ENCODE peak calls at places on chromosomes 3 and 15, in ten cellular contexts. One of them, this sample, is unnamed.

GRCh38 chr3:73787620-73788019 is 162.9 kb upstream of the PDZRN3 start:
- DNase-seq in HT1080: no peak
- DNase-seq in nephron progenitor cell: no peak
- DNase-seq in posterior cingulate gyrus: no peak
- DNase-seq in osteocyte: no peak
- DNase-seq in activated CD4-positive, alpha-beta T cell treated with anti-CD3 and anti-CD28 coated beads for 24 hours: no peak
- DNase-seq in spleen: no peak
- DNase-seq in activated CD8-positive, alpha-beta memory T cell treated with anti-CD3 and anti-CD28 coated beads for 48 hours: no peak
- DNase-seq in stimulated activated CD8-positive, alpha-beta memory T cell treated with anti-CD3 and anti-CD28 coated beads, Interleukin-12 subunit alpha, Interleukin-12 subunit beta, amount 100 ng/mL, for 4 hours: no peak
- DNase-seq in thoracic aorta: no peak
- DNase-seq in this sample: no peak

GRCh38 chr3:9500108-9501050 is 53.2 kb downstream of the LHFPL4 start:
- DNase-seq in HT1080: peak
- DNase-seq in nephron progenitor cell: peak
- DNase-seq in posterior cingulate gyrus: peak
- DNase-seq in osteocyte: peak
- DNase-seq in activated CD4-positive, alpha-beta T cell treated with anti-CD3 and anti-CD28 coated beads for 24 hours: peak
- DNase-seq in spleen: peak
- DNase-seq in activated CD8-positive, alpha-beta memory T cell treated with anti-CD3 and anti-CD28 coated beads for 48 hours: peak
- DNase-seq in stimulated activated CD8-positive, alpha-beta memory T cell treated with anti-CD3 and anti-CD28 coated beads, Interleukin-12 subunit alpha, Interleukin-12 subunit beta, amount 100 ng/mL, for 4 hours: no peak
- DNase-seq in thoracic aorta: no peak
- DNase-seq in this sample: peak

GRCh38 chr15:91482799-91483198 is 370.7 kb upstream of the SLCO3A1 start:
- DNase-seq in HT1080: no peak
- DNase-seq in nephron progenitor cell: no peak
- DNase-seq in posterior cingulate gyrus: no peak
- DNase-seq in osteocyte: no peak
- DNase-seq in activated CD4-positive, alpha-beta T cell treated with anti-CD3 and anti-CD28 coated beads for 24 hours: no peak
- DNase-seq in spleen: no peak
- DNase-seq in activated CD8-positive, alpha-beta memory T cell treated with anti-CD3 and anti-CD28 coated beads for 48 hours: no peak
- DNase-seq in stimulated activated CD8-positive, alpha-beta memory T cell treated with anti-CD3 and anti-CD28 coated beads, Interleukin-12 subunit alpha, Interleukin-12 subunit beta, amount 100 ng/mL, for 4 hours: no peak
- DNase-seq in thoracic aorta: no peak
- DNase-seq in this sample: no peak

GRCh38 chr15:80494311-80494710 is 90.1 kb downstream of the ARNT2 start:
- DNase-seq in HT1080: peak
- DNase-seq in nephron progenitor cell: no peak
- DNase-seq in posterior cingulate gyrus: no peak
- DNase-seq in osteocyte: no peak
- DNase-seq in activated CD4-positive, alpha-beta T cell treated with anti-CD3 and anti-CD28 coated beads for 24 hours: no peak
- DNase-seq in spleen: no peak
- DNase-seq in activated CD8-positive, alpha-beta memory T cell treated with anti-CD3 and anti-CD28 coated beads for 48 hours: no peak
- DNase-seq in stimulated activated CD8-positive, alpha-beta memory T cell treated with anti-CD3 and anti-CD28 coated beads, Interleukin-12 subunit alpha, Interleukin-12 subunit beta, amount 100 ng/mL, for 4 hours: no peak
- DNase-seq in thoracic aorta: no peak
- DNase-seq in this sample: peak

GRCh38 chr3:123907720-123908119 is 23.6 kb upstream of the MYLK start:
- DNase-seq in HT1080: no peak
- DNase-seq in nephron progenitor cell: no peak
- DNase-seq in posterior cingulate gyrus: no peak
- DNase-seq in osteocyte: no peak
- DNase-seq in activated CD4-positive, alpha-beta T cell treated with anti-CD3 and anti-CD28 coated beads for 24 hours: no peak
- DNase-seq in spleen: no peak
- DNase-seq in activated CD8-positive, alpha-beta memory T cell treated with anti-CD3 and anti-CD28 coated beads for 48 hours: no peak
- DNase-seq in stimulated activated CD8-positive, alpha-beta memory T cell treated with anti-CD3 and anti-CD28 coated beads, Interleukin-12 subunit alpha, Interleukin-12 subunit beta, amount 100 ng/mL, for 4 hours: no peak
- DNase-seq in thoracic aorta: no peak
- DNase-seq in this sample: no peak

GRCh38 chr15:39494462-39494861 is 86.4 kb upstream of the THBS1 start:
- DNase-seq in HT1080: no peak
- DNase-seq in nephron progenitor cell: no peak
- DNase-seq in posterior cingulate gyrus: no peak
- DNase-seq in osteocyte: no peak
- DNase-seq in activated CD4-positive, alpha-beta T cell treated with anti-CD3 and anti-CD28 coated beads for 24 hours: no peak
- DNase-seq in spleen: no peak
- DNase-seq in activated CD8-positive, alpha-beta memory T cell treated with anti-CD3 and anti-CD28 coated beads for 48 hours: no peak
- DNase-seq in stimulated activated CD8-positive, alpha-beta memory T cell treated with anti-CD3 and anti-CD28 coated beads, Interleukin-12 subunit alpha, Interleukin-12 subunit beta, amount 100 ng/mL, for 4 hours: no peak
- DNase-seq in thoracic aorta: no peak
- DNase-seq in this sample: no peak

GRCh38 chr3:106862067-106862466 is 515.2 kb upstream of the CCDC54 start:
- DNase-seq in HT1080: peak
- DNase-seq in nephron progenitor cell: no peak
- DNase-seq in posterior cingulate gyrus: no peak
- DNase-seq in osteocyte: no peak
- DNase-seq in activated CD4-positive, alpha-beta T cell treated with anti-CD3 and anti-CD28 coated beads for 24 hours: no peak
- DNase-seq in spleen: no peak
- DNase-seq in activated CD8-positive, alpha-beta memory T cell treated with anti-CD3 and anti-CD28 coated beads for 48 hours: no peak
- DNase-seq in stimulated activated CD8-positive, alpha-beta memory T cell treated with anti-CD3 and anti-CD28 coated beads, Interleukin-12 subunit alpha, Interleukin-12 subunit beta, amount 100 ng/mL, for 4 hours: no peak
- DNase-seq in thoracic aorta: no peak
- DNase-seq in this sample: peak

GRCh38 chr3:86991840-86992430 is 986 bp upstream of the VGLL3 start:
- DNase-seq in HT1080: no peak
- DNase-seq in nephron progenitor cell: no peak
- DNase-seq in posterior cingulate gyrus: no peak
- DNase-seq in osteocyte: no peak
- DNase-seq in activated CD4-positive, alpha-beta T cell treated with anti-CD3 and anti-CD28 coated beads for 24 hours: no peak
- DNase-seq in spleen: no peak
- DNase-seq in activated CD8-positive, alpha-beta memory T cell treated with anti-CD3 and anti-CD28 coated beads for 48 hours: no peak
- DNase-seq in stimulated activated CD8-positive, alpha-beta memory T cell treated with anti-CD3 and anti-CD28 coated beads, Interleukin-12 subunit alpha, Interleukin-12 subunit beta, amount 100 ng/mL, for 4 hours: no peak
- DNase-seq in thoracic aorta: no peak
- DNase-seq in this sample: peak

GRCh38 chr15:34941181-34941580 is 28.4 kb downstream of the AQR start:
- DNase-seq in HT1080: no peak
- DNase-seq in nephron progenitor cell: no peak
- DNase-seq in posterior cingulate gyrus: no peak
- DNase-seq in osteocyte: no peak
- DNase-seq in activated CD4-positive, alpha-beta T cell treated with anti-CD3 and anti-CD28 coated beads for 24 hours: no peak
- DNase-seq in spleen: no peak
- DNase-seq in activated CD8-positive, alpha-beta memory T cell treated with anti-CD3 and anti-CD28 coated beads for 48 hours: no peak
- DNase-seq in stimulated activated CD8-positive, alpha-beta memory T cell treated with anti-CD3 and anti-CD28 coated beads, Interleukin-12 subunit alpha, Interleukin-12 subunit beta, amount 100 ng/mL, for 4 hours: no peak
- DNase-seq in thoracic aorta: no peak
- DNase-seq in this sample: no peak

GRCh38 chr15:46280753-46281521 is 646.1 kb downstream of the SQOR start:
- DNase-seq in HT1080: peak
- DNase-seq in nephron progenitor cell: no peak
- DNase-seq in posterior cingulate gyrus: no peak
- DNase-seq in osteocyte: no peak
- DNase-seq in activated CD4-positive, alpha-beta T cell treated with anti-CD3 and anti-CD28 coated beads for 24 hours: no peak
- DNase-seq in spleen: no peak
- DNase-seq in activated CD8-positive, alpha-beta memory T cell treated with anti-CD3 and anti-CD28 coated beads for 48 hours: no peak
- DNase-seq in stimulated activated CD8-positive, alpha-beta memory T cell treated with anti-CD3 and anti-CD28 coated beads, Interleukin-12 subunit alpha, Interleukin-12 subunit beta, amount 100 ng/mL, for 4 hours: no peak
- DNase-seq in thoracic aorta: no peak
- DNase-seq in this sample: peak

GRCh38 chr3:100891033-100891432 is 102.2 kb downstream of the ABI3BP start:
- DNase-seq in HT1080: peak
- DNase-seq in nephron progenitor cell: no peak
- DNase-seq in posterior cingulate gyrus: no peak
- DNase-seq in osteocyte: no peak
- DNase-seq in activated CD4-positive, alpha-beta T cell treated with anti-CD3 and anti-CD28 coated beads for 24 hours: no peak
- DNase-seq in spleen: no peak
- DNase-seq in activated CD8-positive, alpha-beta memory T cell treated with anti-CD3 and anti-CD28 coated beads for 48 hours: no peak
- DNase-seq in stimulated activated CD8-positive, alpha-beta memory T cell treated with anti-CD3 and anti-CD28 coated beads, Interleukin-12 subunit alpha, Interleukin-12 subunit beta, amount 100 ng/mL, for 4 hours: no peak
- DNase-seq in thoracic aorta: no peak
- DNase-seq in this sample: no peak

GRCh38 chr3:10453764-10454163 is 51.6 kb downstream of the ATP2B2 start:
- DNase-seq in HT1080: no peak
- DNase-seq in nephron progenitor cell: no peak
- DNase-seq in posterior cingulate gyrus: no peak
- DNase-seq in osteocyte: no peak
- DNase-seq in activated CD4-positive, alpha-beta T cell treated with anti-CD3 and anti-CD28 coated beads for 24 hours: no peak
- DNase-seq in spleen: no peak
- DNase-seq in activated CD8-positive, alpha-beta memory T cell treated with anti-CD3 and anti-CD28 coated beads for 48 hours: no peak
- DNase-seq in stimulated activated CD8-positive, alpha-beta memory T cell treated with anti-CD3 and anti-CD28 coated beads, Interleukin-12 subunit alpha, Interleukin-12 subunit beta, amount 100 ng/mL, for 4 hours: no peak
- DNase-seq in thoracic aorta: no peak
- DNase-seq in this sample: no peak

GRCh38 chr15:66886686-66887273 is 178.6 kb upstream of the SMAD3 start:
- DNase-seq in HT1080: no peak
- DNase-seq in nephron progenitor cell: no peak
- DNase-seq in posterior cingulate gyrus: no peak
- DNase-seq in osteocyte: peak
- DNase-seq in activated CD4-positive, alpha-beta T cell treated with anti-CD3 and anti-CD28 coated beads for 24 hours: no peak
- DNase-seq in spleen: no peak
- DNase-seq in activated CD8-positive, alpha-beta memory T cell treated with anti-CD3 and anti-CD28 coated beads for 48 hours: no peak
- DNase-seq in stimulated activated CD8-positive, alpha-beta memory T cell treated with anti-CD3 and anti-CD28 coated beads, Interleukin-12 subunit alpha, Interleukin-12 subunit beta, amount 100 ng/mL, for 4 hours: no peak
- DNase-seq in thoracic aorta: no peak
- DNase-seq in this sample: no peak

GRCh38 chr3:47605646-47606045 is 27.0 kb upstream of the CSPG5 start:
- DNase-seq in HT1080: peak
- DNase-seq in nephron progenitor cell: no peak
- DNase-seq in posterior cingulate gyrus: no peak
- DNase-seq in osteocyte: no peak
- DNase-seq in activated CD4-positive, alpha-beta T cell treated with anti-CD3 and anti-CD28 coated beads for 24 hours: no peak
- DNase-seq in spleen: no peak
- DNase-seq in activated CD8-positive, alpha-beta memory T cell treated with anti-CD3 and anti-CD28 coated beads for 48 hours: no peak
- DNase-seq in stimulated activated CD8-positive, alpha-beta memory T cell treated with anti-CD3 and anti-CD28 coated beads, Interleukin-12 subunit alpha, Interleukin-12 subunit beta, amount 100 ng/mL, for 4 hours: no peak
- DNase-seq in thoracic aorta: no peak
- DNase-seq in this sample: no peak

GRCh38 chr3:33717616-33717865 is 513 bp downstream of the CLASP2 start:
- DNase-seq in HT1080: peak
- DNase-seq in nephron progenitor cell: peak
- DNase-seq in posterior cingulate gyrus: no peak
- DNase-seq in osteocyte: peak
- DNase-seq in activated CD4-positive, alpha-beta T cell treated with anti-CD3 and anti-CD28 coated beads for 24 hours: no peak
- DNase-seq in spleen: peak
- DNase-seq in activated CD8-positive, alpha-beta memory T cell treated with anti-CD3 and anti-CD28 coated beads for 48 hours: peak
- DNase-seq in stimulated activated CD8-positive, alpha-beta memory T cell treated with anti-CD3 and anti-CD28 coated beads, Interleukin-12 subunit alpha, Interleukin-12 subunit beta, amount 100 ng/mL, for 4 hours: no peak
- DNase-seq in thoracic aorta: no peak
- DNase-seq in this sample: peak

GRCh38 chr3:186109897-186110803 is 1.3 kb upstream of the ETV5 start:
- DNase-seq in HT1080: no peak
- DNase-seq in nephron progenitor cell: peak
- DNase-seq in posterior cingulate gyrus: peak
- DNase-seq in osteocyte: no peak
- DNase-seq in activated CD4-positive, alpha-beta T cell treated with anti-CD3 and anti-CD28 coated beads for 24 hours: no peak
- DNase-seq in spleen: peak
- DNase-seq in activated CD8-positive, alpha-beta memory T cell treated with anti-CD3 and anti-CD28 coated beads for 48 hours: no peak
- DNase-seq in stimulated activated CD8-positive, alpha-beta memory T cell treated with anti-CD3 and anti-CD28 coated beads, Interleukin-12 subunit alpha, Interleukin-12 subunit beta, amount 100 ng/mL, for 4 hours: no peak
- DNase-seq in thoracic aorta: no peak
- DNase-seq in this sample: peak

GRCh38 chr3:98259707-98260106 is 4.3 kb upstream of the OR5H6 start:
- DNase-seq in HT1080: peak
- DNase-seq in nephron progenitor cell: no peak
- DNase-seq in posterior cingulate gyrus: no peak
- DNase-seq in osteocyte: no peak
- DNase-seq in activated CD4-positive, alpha-beta T cell treated with anti-CD3 and anti-CD28 coated beads for 24 hours: no peak
- DNase-seq in spleen: no peak
- DNase-seq in activated CD8-positive, alpha-beta memory T cell treated with anti-CD3 and anti-CD28 coated beads for 48 hours: no peak
- DNase-seq in stimulated activated CD8-positive, alpha-beta memory T cell treated with anti-CD3 and anti-CD28 coated beads, Interleukin-12 subunit alpha, Interleukin-12 subunit beta, amount 100 ng/mL, for 4 hours: no peak
- DNase-seq in thoracic aorta: no peak
- DNase-seq in this sample: no peak

GRCh38 chr3:68089572-68089991 is 435.2 kb upstream of the SUCLG2 start:
- DNase-seq in HT1080: no peak
- DNase-seq in nephron progenitor cell: no peak
- DNase-seq in posterior cingulate gyrus: no peak
- DNase-seq in osteocyte: no peak
- DNase-seq in activated CD4-positive, alpha-beta T cell treated with anti-CD3 and anti-CD28 coated beads for 24 hours: no peak
- DNase-seq in spleen: no peak
- DNase-seq in activated CD8-positive, alpha-beta memory T cell treated with anti-CD3 and anti-CD28 coated beads for 48 hours: no peak
- DNase-seq in stimulated activated CD8-positive, alpha-beta memory T cell treated with anti-CD3 and anti-CD28 coated beads, Interleukin-12 subunit alpha, Interleukin-12 subunit beta, amount 100 ng/mL, for 4 hours: no peak
- DNase-seq in thoracic aorta: no peak
- DNase-seq in this sample: no peak

GRCh38 chr15:68447976-68448755 is 16.2 kb upstream of the ITGA11 start:
- DNase-seq in HT1080: no peak
- DNase-seq in nephron progenitor cell: no peak
- DNase-seq in posterior cingulate gyrus: no peak
- DNase-seq in osteocyte: no peak
- DNase-seq in activated CD4-positive, alpha-beta T cell treated with anti-CD3 and anti-CD28 coated beads for 24 hours: no peak
- DNase-seq in spleen: no peak
- DNase-seq in activated CD8-positive, alpha-beta memory T cell treated with anti-CD3 and anti-CD28 coated beads for 48 hours: no peak
- DNase-seq in stimulated activated CD8-positive, alpha-beta memory T cell treated with anti-CD3 and anti-CD28 coated beads, Interleukin-12 subunit alpha, Interleukin-12 subunit beta, amount 100 ng/mL, for 4 hours: no peak
- DNase-seq in thoracic aorta: no peak
- DNase-seq in this sample: no peak

GRCh38 chr15:78000927-78001249 is 76.6 kb downstream of the TBC1D2B start:
- DNase-seq in HT1080: no peak
- DNase-seq in nephron progenitor cell: no peak
- DNase-seq in posterior cingulate gyrus: no peak
- DNase-seq in osteocyte: no peak
- DNase-seq in activated CD4-positive, alpha-beta T cell treated with anti-CD3 and anti-CD28 coated beads for 24 hours: no peak
- DNase-seq in spleen: no peak
- DNase-seq in activated CD8-positive, alpha-beta memory T cell treated with anti-CD3 and anti-CD28 coated beads for 48 hours: no peak
- DNase-seq in stimulated activated CD8-positive, alpha-beta memory T cell treated with anti-CD3 and anti-CD28 coated beads, Interleukin-12 subunit alpha, Interleukin-12 subunit beta, amount 100 ng/mL, for 4 hours: no peak
- DNase-seq in thoracic aorta: no peak
- DNase-seq in this sample: no peak

GRCh38 chr15:41945221-41945620 is 27.1 kb downstream of the EHD4 start:
- DNase-seq in HT1080: no peak
- DNase-seq in nephron progenitor cell: no peak
- DNase-seq in posterior cingulate gyrus: no peak
- DNase-seq in osteocyte: no peak
- DNase-seq in activated CD4-positive, alpha-beta T cell treated with anti-CD3 and anti-CD28 coated beads for 24 hours: no peak
- DNase-seq in spleen: no peak
- DNase-seq in activated CD8-positive, alpha-beta memory T cell treated with anti-CD3 and anti-CD28 coated beads for 48 hours: no peak
- DNase-seq in stimulated activated CD8-positive, alpha-beta memory T cell treated with anti-CD3 and anti-CD28 coated beads, Interleukin-12 subunit alpha, Interleukin-12 subunit beta, amount 100 ng/mL, for 4 hours: no peak
- DNase-seq in thoracic aorta: no peak
- DNase-seq in this sample: no peak

This sample was measured in left kidney.